ENCODE peak calls at places on chromosomes 2 and 18, in eight cellular contexts. H, J, Q, K, G, A, S and V are unnamed samples.

GRCh38 chr18:68660355-68661183 is 54.3 kb downstream of the TMX3 start:
- DNase-seq in S (no peak), J (no peak), H (no peak), K (no peak), Q (peak), A (no peak), G (no peak), V (no peak)

GRCh38 chr2:71235930-71236587 is 9.2 kb upstream of the PAIP2B start:
- DNase-seq in Q (no peak), H (no peak), S (no peak), G (no peak), J (no peak), A (no peak), K (no peak), V (no peak)

GRCh38 chr18:55856191-55856590 is 268.2 kb upstream of the TCF4 start:
- DNase-seq in H (no peak), K (no peak), G (no peak), A (no peak), S (no peak), J (no peak), Q (peak), V (no peak)

GRCh38 chr2:212033888-212034287 is 504.7 kb downstream of the ERBB4 start:
- DNase-seq in J (no peak), H (no peak), S (no peak), Q (no peak), A (no peak), K (no peak), G (no peak), V (no peak)

GRCh38 chr2:32926708-32927084 is 20.1 kb upstream of the LTBP1 start:
- DNase-seq in H (no peak), Q (peak), S (no peak), J (no peak), G (no peak), A (no peak), K (no peak), V (no peak)

GRCh38 chr2:217959723-217960122 is 43.1 kb downstream of the TNS1 start:
- DNase-seq in G (no peak), H (no peak), Q (peak), S (no peak), A (peak), K (no peak), J (no peak), V (no peak)

GRCh38 chr18:64692826-64693225 is 543.9 kb upstream of the LINC00305 start:
- DNase-seq in K (no peak), Q (no peak), G (no peak), H (no peak), A (no peak), S (no peak), J (no peak), V (no peak)

GRCh38 chr2:127080941-127081769 is 25.8 kb downstream of the BIN1 start:
- DNase-seq in A (peak), S (peak), H (no peak), J (peak), G (peak), K (no peak), Q (no peak), V (peak)

GRCh38 chr2:233418761-233419625 is 64.7 kb downstream of the DGKD start:
- DNase-seq in G (peak), A (peak), S (peak), Q (no peak), J (peak), H (peak), K (no peak), V (peak)

GRCh38 chr2:96427917-96428316 is 77.2 kb downstream of the NEURL3 start:
- DNase-seq in A (no peak), Q (peak), S (no peak), K (no peak), G (no peak), H (peak), J (no peak), V (no peak)

GRCh38 chr2:8472545-8473361 is 209.1 kb upstream of the ID2 start:
- DNase-seq in Q (no peak), G (no peak), S (no peak), J (no peak), H (no peak), A (peak), K (no peak), V (no peak)

GRCh38 chr18:10471574-10471973 is 17.1 kb downstream of the APCDD1 start:
- DNase-seq in K (no peak), Q (no peak), J (no peak), H (no peak), G (no peak), A (no peak), S (no peak), V (no peak)

GRCh38 chr18:41096504-41096903 is 858.5 kb upstream of the PIK3C3 start:
- DNase-seq in K (no peak), G (no peak), Q (peak), H (no peak), S (no peak), J (no peak), A (no peak), V (no peak)

GRCh38 chr2:204795156-204795555 is 249.9 kb downstream of the PARD3B start:
- DNase-seq in K (no peak), Q (peak), A (no peak), J (no peak), H (no peak), G (no peak), S (no peak), V (no peak)

GRCh38 chr2:96734899-96735585 is 4.8 kb downstream of the LMAN2L start:
- DNase-seq in Q (no peak), K (no peak), A (no peak), H (no peak), J (no peak), S (no peak), G (no peak), V (no peak)

GRCh38 chr2:81087646-81088045 is 783.1 kb upstream of the LRRTM1 start:
- DNase-seq in K (no peak), S (no peak), G (no peak), A (no peak), J (no peak), H (no peak), Q (no peak), V (no peak)

GRCh38 chr18:74473976-74474375 is 16.9 kb upstream of the DIPK1C start:
- DNase-seq in Q (no peak), H (no peak), A (no peak), J (no peak), S (no peak), K (no peak), G (no peak), V (no peak)

GRCh38 chr2:201182650-201183372 is at the start of gene CASP10:
- DNase-seq in Q (peak), S (no peak), K (no peak), J (no peak), G (no peak), A (no peak), H (peak), V (peak)

GRCh38 chr2:208253518-208254117 is 1.3 kb downstream of the IDH1 start:
- DNase-seq in K (no peak), G (no peak), A (no peak), J (no peak), Q (no peak), S (no peak), H (no peak), V (no peak)

GRCh38 chr2:11583203-11583752 is 49.4 kb downstream of the GREB1 start:
- DNase-seq in S (no peak), H (no peak), G (no peak), J (no peak), Q (no peak), A (no peak), K (no peak), V (no peak)

GRCh38 chr2:236085211-236085610 is 83.0 kb downstream of the GBX2 start:
- DNase-seq in A (no peak), Q (no peak), K (no peak), H (no peak), S (no peak), G (no peak), J (no peak), V (no peak)

GRCh38 chr2:238476258-238476657 is 49.5 kb downstream of the ASB1 start:
- DNase-seq in J (no peak), S (no peak), G (no peak), A (no peak), H (no peak), K (no peak), Q (no peak), V (no peak)

GRCh38 chr2:219562049-219563020 is 9.0 kb downstream of the OBSL1 start:
- DNase-seq in H (peak), K (no peak), G (no peak), S (no peak), A (no peak), Q (no peak), J (no peak), V (no peak)

GRCh38 chr2:15852811-15853210 is 87.5 kb upstream of the MYCN start:
- DNase-seq in K (no peak), H (no peak), A (no peak), Q (no peak), G (no peak), S (no peak), J (no peak), V (no peak)

GRCh38 chr2:14492920-14493503 is 139.5 kb upstream of the LRATD1 start:
- DNase-seq in J (no peak), K (no peak), S (no peak), Q (peak), H (no peak), A (no peak), G (no peak), V (no peak)

GRCh38 chr2:38466849-38467767 is 90.0 kb upstream of the ATL2 start:
- DNase-seq in G (no peak), A (no peak), Q (peak), H (no peak), S (no peak), K (no peak), J (no peak), V (no peak)

GRCh38 chr2:28610583-28611201 is 114.8 kb downstream of the PLB1 start:
- DNase-seq in Q (peak), J (no peak), G (no peak), K (no peak), S (peak), H (peak), A (peak), V (peak)

GRCh38 chr2:36568533-36569246 is 29.3 kb downstream of the FEZ2 start:
- DNase-seq in Q (peak), S (no peak), H (no peak), K (no peak), J (no peak), A (no peak), G (no peak), V (no peak)

GRCh38 chr2:64212346-64212745 is 68.1 kb upstream of the PELI1 start:
- DNase-seq in H (no peak), K (no peak), S (no peak), A (no peak), G (no peak), J (no peak), Q (peak), V (no peak)

GRCh38 chr2:31138037-31138962 is at the start of gene GALNT14:
- DNase-seq in Q (peak), S (peak), K (no peak), G (no peak), A (peak), H (peak), J (peak), V (no peak)

GRCh38 chr2:62459106-62459505 is 46.9 kb downstream of the TMEM17 start:
- DNase-seq in J (no peak), K (no peak), G (no peak), A (no peak), S (no peak), Q (no peak), H (no peak), V (no peak)

GRCh38 chr2:57902578-57902977 is 144.0 kb upstream of the VRK2 start:
- DNase-seq in H (no peak), A (no peak), Q (no peak), S (no peak), K (no peak), J (no peak), G (no peak), V (no peak)

GRCh38 chr2:31558401-31559295 is 22.1 kb downstream of the SRD5A2 start:
- DNase-seq in K (no peak), J (no peak), H (no peak), G (no peak), Q (peak), S (no peak), A (no peak), V (no peak)

GRCh38 chr2:60555066-60555793 is 1.8 kb upstream of the BCL11A start:
- DNase-seq in Q (peak), K (peak), G (no peak), S (no peak), J (peak), H (peak), A (peak), V (peak)

GRCh38 chr2:29024882-29025430 is 43.9 kb downstream of the TOGARAM2 start:
- DNase-seq in Q (no peak), H (no peak), S (no peak), K (no peak), A (no peak), J (no peak), G (no peak), V (no peak)

GRCh38 chr18:69358197-69358895 is 42.3 kb upstream of the DOK6 start:
- DNase-seq in Q (no peak), A (no peak), S (no peak), H (no peak), K (no peak), G (no peak), J (no peak), V (no peak)

GRCh38 chr18:8389391-8390340 is 219.6 kb upstream of the RAB12 start:
- DNase-seq in S (no peak), G (no peak), A (no peak), J (no peak), Q (peak), H (peak), K (no peak), V (no peak)

GRCh38 chr2:168614291-168615018 is 158.4 kb downstream of the CERS6 start:
- DNase-seq in Q (no peak), S (no peak), A (no peak), K (no peak), J (no peak), H (no peak), G (no peak), V (no peak)

GRCh38 chr2:238518127-238518827 is 91.5 kb downstream of the ASB1 start:
- DNase-seq in Q (no peak), S (no peak), H (no peak), G (no peak), K (no peak), J (no peak), A (no peak), V (no peak)